ENCODE peak calls at places on chromosomes 5 and 9, in five cellular contexts. B is NCI-H1092, P is HFFc6, W is pancreas, Q is nephron progenitor cell. R is an unnamed sample.

GRCh38 chr5:35852084-35852734 is 4.5 kb upstream of the IL7R start:
- DNase-seq in B (no peak), P (no peak), W (no peak), Q (no peak), R (no peak)

GRCh38 chr5:54990751-54991349 is 5.5 kb upstream of the ESM1 start:
- DNase-seq in B (no peak), P (peak), W (no peak), Q (no peak), R (peak)

GRCh38 chr5:76403963-76404693 is 1.0 kb downstream of the IQGAP2 start:
- DNase-seq in B (no peak), P (no peak), W (peak), Q (peak), R (no peak)

GRCh38 chr9:131700076-131700475 is 39.8 kb downstream of the RAPGEF1 start:
- DNase-seq in B (no peak), P (no peak), W (no peak), Q (no peak), R (no peak)

GRCh38 chr9:87579761-87580626 is 82.3 kb downstream of the DAPK1 start:
- DNase-seq in B (no peak), P (no peak), W (no peak), Q (no peak), R (no peak)

GRCh38 chr5:143495823-143496275 is 92.4 kb upstream of the NR3C1 start:
- DNase-seq in B (peak), P (peak), W (no peak), Q (no peak), R (peak)

GRCh38 chr9:121743441-121744001 is 92.1 kb downstream of the DAB2IP start:
- DNase-seq in B (peak), P (peak), W (peak), Q (peak), R (no peak)

GRCh38 chr5:112635771-112636170 is 101.9 kb upstream of the APC start:
- DNase-seq in B (no peak), P (no peak), W (no peak), Q (no peak), R (no peak)

GRCh38 chr5:126462239-126463014 is 39.2 kb downstream of the GRAMD2B start:
- DNase-seq in B (no peak), P (no peak), W (no peak), Q (peak), R (no peak)

GRCh38 chr9:7816021-7816420 is 16.4 kb upstream of the DMAC1 start:
- DNase-seq in B (no peak), P (no peak), W (no peak), Q (no peak), R (no peak)

GRCh38 chr5:55438931-55439477 is 95.8 kb downstream of the PLPP1 start:
- DNase-seq in B (no peak), P (peak), W (no peak), Q (no peak), R (no peak)

GRCh38 chr5:132053483-132053882 is 7.0 kb upstream of the IL3 start:
- DNase-seq in B (no peak), P (no peak), W (peak), Q (no peak), R (no peak)